ENCODE peak calls at places on chromosomes 16 and 17, in four cellular contexts. U is AG04450, M is psoas muscle, G is thoracic aorta. O is an unnamed sample.

GRCh38 chr17:79783891-79784290 is 5.9 kb downstream of the CBX2 start:
- DNase-seq in U (no peak), M (no peak), G (no peak), O (no peak)

GRCh38 chr16:28294201-28294600 is 1.9 kb downstream of the SBK1 start:
- DNase-seq in U (no peak), M (no peak), G (no peak), O (no peak)

GRCh38 chr17:27446569-27447301 is 9.5 kb upstream of the KSR1 start:
- DNase-seq in U (peak), M (no peak), G (no peak), O (no peak)

GRCh38 chr16:35409503-35409902 is 1950.1 kb downstream of the TP53TG3F start:
- DNase-seq in U (no peak), M (no peak), G (no peak), O (no peak)

GRCh38 chr16:30750876-30751465 is 2.7 kb downstream of the PHKG2 start:
- DNase-seq in U (no peak), M (no peak), G (no peak), O (peak)

GRCh38 chr17:17056167-17056562 is 13.9 kb downstream of the MPRIP start:
- DNase-seq in U (no peak), M (peak), G (no peak), O (peak)

GRCh38 chr17:13510062-13510461 is 91.7 kb downstream of the HS3ST3A1 start:
- DNase-seq in U (no peak), M (no peak), G (no peak), O (no peak)

GRCh38 chr17:27519550-27519949 is 63.3 kb downstream of the KSR1 start:
- DNase-seq in U (no peak), M (no peak), G (no peak), O (no peak)

GRCh38 chr16:4244254-4244812 is 2.5 kb upstream of the SRL start:
- DNase-seq in U (no peak), M (no peak), G (no peak), O (no peak)

GRCh38 chr16:50977064-50977621 is 173.9 kb downstream of the SALL1 start:
- DNase-seq in U (no peak), M (no peak), G (no peak), O (no peak)

GRCh38 chr16:50970221-50970620 is 180.8 kb downstream of the SALL1 start:
- DNase-seq in U (no peak), M (no peak), G (no peak), O (no peak)

GRCh38 chr16:50967827-50968612 is 183.1 kb downstream of the SALL1 start:
- DNase-seq in U (no peak), M (no peak), G (no peak), O (no peak)

GRCh38 chr16:50974438-50975036 is 176.5 kb downstream of the SALL1 start:
- DNase-seq in U (no peak), M (no peak), G (no peak), O (no peak)

DNA sequence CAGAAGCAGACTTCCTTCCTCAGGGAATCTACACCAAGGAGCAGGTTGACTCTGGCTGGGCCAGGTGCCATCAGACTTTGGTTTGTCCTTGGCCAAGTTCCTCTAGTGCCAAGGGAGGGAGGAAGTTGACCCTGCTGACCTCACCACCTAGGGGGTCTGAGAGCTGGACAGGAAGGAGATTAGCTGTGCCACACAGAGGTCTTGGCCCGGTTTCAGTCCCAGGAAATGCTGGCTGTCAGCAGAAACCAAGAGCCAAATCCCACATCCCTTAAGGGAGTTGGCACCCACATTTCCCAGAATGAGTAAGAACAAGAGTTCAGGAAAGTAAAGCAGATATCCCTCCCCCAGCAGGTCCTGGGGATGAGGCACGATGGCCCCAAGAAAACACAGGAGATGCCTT is 178.2 kb downstream of the SALL1 start:
- DNase-seq in U (no peak), M (no peak), G (no peak), O (no peak)
- H3K27ac ChIP-seq in U (no peak), M (no peak), G (no peak), O (no peak)

DNA sequence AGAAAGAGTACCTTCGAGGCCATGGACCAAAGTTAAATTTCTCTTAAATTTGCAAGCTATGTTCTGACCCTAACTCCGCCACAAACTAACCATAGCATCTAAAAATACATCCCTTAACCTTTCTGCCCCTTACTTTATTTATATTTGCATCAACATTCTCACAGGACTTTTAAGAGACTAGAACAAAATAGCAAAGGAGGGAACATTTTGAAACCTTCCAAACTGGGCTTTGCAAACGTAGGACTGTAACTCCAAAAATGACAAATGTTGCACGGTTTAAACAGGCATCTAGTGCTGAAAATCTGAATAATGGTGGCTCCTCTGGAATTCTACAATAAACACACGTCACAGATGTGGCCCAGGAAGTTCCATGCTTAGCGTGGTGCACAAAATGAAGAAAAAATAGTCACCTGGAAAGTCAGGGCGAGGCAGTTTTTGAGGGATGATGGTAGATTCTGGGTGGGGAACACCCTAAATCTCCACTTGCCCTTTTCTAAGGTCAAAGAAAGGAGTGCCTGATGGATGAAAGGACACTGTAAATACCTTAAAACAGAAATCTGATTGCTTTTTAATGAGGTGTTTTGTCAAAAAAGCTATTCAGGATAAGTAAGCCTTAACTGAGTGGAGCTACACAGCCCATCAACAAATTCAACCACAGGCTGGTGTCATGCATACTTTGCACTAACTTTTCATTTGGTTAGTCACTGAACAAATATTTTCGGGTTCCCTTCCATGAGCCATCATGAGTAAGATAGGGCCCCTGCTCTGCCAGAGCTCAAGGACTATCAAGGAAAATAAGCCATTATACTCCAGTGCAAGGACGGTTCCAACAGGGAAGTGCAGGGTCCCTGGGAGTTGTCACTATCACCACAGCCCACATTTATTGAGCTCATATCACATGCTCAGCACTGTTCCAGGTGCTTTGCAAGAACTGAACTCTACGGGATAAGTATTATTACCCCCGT is 21.2 kb downstream of the ARHGAP17 start:
- DNase-seq in U (peak), M (no peak), G (no peak), O (peak)
- H3K4me3 ChIP-seq in U (peak), M (no peak), G (peak), O (peak)

DNA sequence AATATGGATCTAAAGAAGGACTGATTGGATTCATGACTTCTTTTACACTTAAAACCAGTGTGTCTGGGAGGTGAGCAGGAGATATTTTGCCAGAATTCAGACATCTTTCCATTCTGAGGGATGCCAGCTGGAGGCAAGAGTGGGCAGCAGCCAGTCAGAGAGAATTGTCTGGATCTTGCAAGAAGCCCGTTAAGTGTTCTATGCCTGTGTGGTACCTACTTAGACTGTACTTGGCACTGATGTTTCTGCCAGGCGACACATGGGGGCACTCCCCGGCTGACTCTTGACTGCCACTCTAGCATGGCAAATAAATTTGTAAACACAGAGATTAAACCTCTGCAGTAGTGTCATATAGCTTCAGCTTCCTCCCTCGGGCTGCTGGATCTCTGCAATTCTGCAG is 247.7 kb downstream of the UTP18 start:
- DNase-seq in U (no peak), M (no peak), G (no peak), O (no peak)
- TF ChIP-seq CTCF in U (no peak), M (no peak), G (no peak), O (no peak)

DNA sequence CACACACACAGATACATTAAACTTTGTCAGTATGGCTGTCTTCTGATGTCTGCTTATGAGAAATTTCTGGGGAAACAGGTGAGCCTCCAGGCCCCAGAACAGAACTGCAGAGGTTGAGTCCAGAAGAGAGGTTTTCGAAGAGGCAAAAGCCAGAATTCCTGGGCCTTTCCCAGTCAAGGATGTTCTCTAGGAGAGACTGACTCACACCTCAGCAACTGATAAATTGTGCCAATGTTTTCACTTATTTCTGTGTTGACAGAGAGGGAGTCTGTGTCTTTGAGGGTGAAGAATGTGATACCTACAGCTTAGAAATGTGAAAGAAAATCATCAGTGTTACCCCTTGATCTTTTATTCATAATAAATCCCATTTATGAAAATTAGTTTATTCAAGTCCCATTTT is 30.3 kb downstream of the LDHD start:
- DNase-seq in U (no peak), M (no peak), G (no peak), O (no peak)
- H3K27ac ChIP-seq in U (peak), M (peak), G (no peak), O (no peak)

DNA sequence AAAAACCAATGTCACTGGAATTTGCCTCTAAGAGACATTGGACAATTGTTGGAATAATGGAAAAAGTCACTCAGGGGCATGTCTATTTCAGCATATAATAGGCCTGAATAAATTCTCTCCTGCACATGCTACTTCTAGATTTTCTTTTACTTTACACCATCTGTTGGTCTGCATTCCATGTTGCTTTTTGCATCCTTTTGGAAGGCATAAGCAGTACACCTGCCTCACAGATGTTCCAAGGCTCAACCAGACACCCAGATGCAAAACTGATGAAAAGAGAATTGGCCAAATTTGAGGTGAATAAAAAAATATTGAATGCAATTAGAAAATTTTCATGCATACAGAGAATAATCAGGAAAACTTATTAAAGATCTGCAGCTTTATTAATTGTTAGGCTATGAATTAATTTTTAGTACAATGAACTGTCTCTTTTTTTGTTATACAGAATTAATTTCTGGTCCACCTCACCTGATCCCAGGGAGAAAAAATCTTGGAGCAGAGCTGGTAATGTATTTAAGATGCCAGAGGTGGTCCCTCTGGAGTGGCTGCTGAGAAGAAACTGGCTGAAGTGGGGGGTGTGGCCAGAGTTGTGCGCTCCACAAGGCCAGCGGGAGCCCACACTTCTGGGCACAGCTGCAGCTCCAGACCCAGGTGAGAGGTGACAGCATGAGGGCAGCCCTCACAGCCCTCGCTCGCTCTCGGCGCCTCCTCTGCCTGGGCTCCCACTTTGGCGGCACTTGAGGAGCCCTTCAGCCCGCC is 778.6 kb downstream of the CDH11 start:
- DNase-seq in U (no peak), M (no peak), G (no peak), O (no peak)
- H3K4me3 ChIP-seq in U (no peak), M (no peak), G (no peak), O (no peak)